ENCODE peak calls at places on chromosome 1, in four cellular contexts. Z is NCI-H1105 treated with DMSO at 0.1 percent for 48 hours, J is heart right ventricle, M is dorsolateral prefrontal cortex. I is an unnamed sample.

GRCh38 chr1:235329139-235329808 is 904 bp downstream of the GGPS1 start:
- DNase-seq in Z (peak), M (peak), J (no peak), I (peak)

GRCh38 chr1:185338719-185339622 is 21.9 kb upstream of the IVNS1ABP start:
- DNase-seq in M (no peak), Z (no peak), J (peak), I (peak)

GRCh38 chr1:19698181-19698580 is 33.5 kb downstream of the HTR6 start:
- DNase-seq in Z (no peak), J (no peak), M (no peak), I (no peak)

GRCh38 chr1:37875833-37876232 is 16.4 kb upstream of the MTF1 start:
- DNase-seq in M (no peak), J (no peak), Z (no peak), I (no peak)

GRCh38 chr1:162357681-162358266 is 18.9 kb downstream of the SPATA46 start:
- DNase-seq in M (no peak), J (no peak), Z (peak), I (no peak)

GRCh38 chr1:30535595-30536325 is 187.6 kb downstream of the MATN1 start:
- DNase-seq in M (no peak), Z (no peak), J (no peak), I (no peak)

GRCh38 chr1:233868461-233868860 is 36.0 kb upstream of the SLC35F3 start:
- DNase-seq in M (no peak), J (no peak), Z (no peak), I (no peak)

GRCh38 chr1:208433086-208433485 is 188.9 kb upstream of the PLXNA2 start:
- DNase-seq in M (no peak), Z (no peak), J (no peak), I (no peak)

GRCh38 chr1:65952692-65953091 is 160.0 kb downstream of the PDE4B start:
- DNase-seq in J (no peak), Z (no peak), M (no peak), I (no peak)

GRCh38 chr1:34163792-34164509 is 1.1 kb downstream of the CSMD2 start:
- DNase-seq in M (peak), J (no peak), Z (peak), I (no peak)

GRCh38 chr1:37809942-37810341 is 1.9 kb upstream of the YRDC start:
- DNase-seq in M (no peak), J (no peak), Z (no peak), I (no peak)

GRCh38 chr1:230167419-230167852 is 100.4 kb downstream of the GALNT2 start:
- DNase-seq in J (no peak), M (no peak), Z (no peak), I (no peak)